ENCODE peak calls at places on chromosomes 6 and 20, in four cellular contexts. S, D, A and W are unnamed samples.
A peak's percentile ranks its signal among the peaks of the same experiment; 100 is the strongest.

GRCh38 chr20:63130654-63131577 is 85.0 kb downstream of the YTHDF1 start:
- DNase-seq in S (peak; percentile 32), D (no peak), A (no peak), W (no peak)

GRCh38 chr20:6632187-6632586 is 135.3 kb upstream of the BMP2 start:
- DNase-seq in S (no peak), A (no peak), D (no peak), W (no peak)

GRCh38 chr20:59948212-59948611 is 8.0 kb downstream of the FAM217B start:
- DNase-seq in S (no peak), A (no peak), D (no peak), W (no peak)

GRCh38 chr6:30101423-30101938 is 11.4 kb downstream of the TRIM31 start:
- DNase-seq in D (no peak), S (no peak), A (no peak), W (no peak)

GRCh38 chr6:54891536-54891935 is 45.0 kb downstream of the FAM83B start:
- DNase-seq in S (no peak), D (no peak), A (no peak), W (no peak)

GRCh38 chr20:57434390-57434700 is 43.1 kb downstream of the RBM38 start:
- DNase-seq in D (no peak), S (no peak), A (no peak), W (no peak)

GRCh38 chr6:142378138-142378875 is 76.5 kb downstream of the ADGRG6 start:
- DNase-seq in D (no peak), A (no peak), S (no peak), W (no peak)

GRCh38 chr6:136411028-136411329 is 121.3 kb upstream of the BCLAF1 start:
- DNase-seq in A (no peak), D (no peak), S (no peak), W (no peak)

GRCh38 chr6:100116409-100117194 is 122.6 kb upstream of the MCHR2 start:
- DNase-seq in S (peak; percentile 60), A (no peak), D (no peak), W (peak; percentile 2)

GRCh38 chr6:5840742-5841141 is 166.0 kb downstream of the NRN1 start:
- DNase-seq in A (no peak), S (no peak), D (no peak), W (no peak)

GRCh38 chr6:140020207-140020791 is 645.9 kb upstream of the CITED2 start:
- DNase-seq in D (no peak), A (no peak), S (no peak), W (no peak)

GRCh38 chr6:939526-940252 is 246.8 kb upstream of the EXOC2 start:
- DNase-seq in D (no peak), A (no peak), S (no peak), W (no peak)